ENCODE peak calls at places on chromosomes 6 and 20, in six cellular contexts. L is IMR-90, Q is neuronal stem cell, P is H9, E is mesendoderm, S is H1. O is an unnamed sample.

GRCh38 chr6:87396595-87397392 is 11.0 kb upstream of the CFAP206 start:
- DNase-seq in P (no peak), L (no peak), E (no peak), S (no peak), Q (no peak), O (no peak)

GRCh38 chr6:134516582-134516981 is 198.7 kb upstream of the SGK1 start:
- DNase-seq in P (no peak), Q (no peak), E (no peak), L (no peak), S (no peak), O (no peak)

GRCh38 chr6:130945401-130945919 is 117.6 kb downstream of the EPB41L2 start:
- DNase-seq in E (peak), Q (no peak), P (no peak), S (no peak), L (peak), O (no peak)

GRCh38 chr6:14499804-14500203 is 382.2 kb downstream of the CD83 start:
- DNase-seq in P (no peak), E (peak), L (peak), Q (no peak), S (no peak), O (peak)

GRCh38 chr20:25081065-25081729 is 744 bp downstream of the VSX1 start:
- DNase-seq in E (peak), L (no peak), P (peak), S (no peak), Q (peak), O (peak)

GRCh38 chr6:14881399-14881798 is 364.5 kb upstream of the JARID2 start:
- DNase-seq in L (peak), P (no peak), S (no peak), Q (no peak), E (no peak), O (peak)

GRCh38 chr6:125346143-125346925 is 44.6 kb upstream of the HDDC2 start:
- DNase-seq in E (no peak), Q (no peak), P (no peak), S (no peak), L (no peak), O (no peak)

GRCh38 chr20:21741266-21741665 is 35.8 kb downstream of the PAX1 start:
- DNase-seq in P (no peak), L (no peak), S (no peak), Q (no peak), E (no peak), O (no peak)

GRCh38 chr6:160360955-160361354 is 12.8 kb downstream of the SLC22A3 start:
- DNase-seq in P (no peak), S (no peak), L (no peak), E (no peak), Q (no peak), O (no peak)

GRCh38 chr6:122264557-122264956 is 134.9 kb upstream of the HSF2 start:
- DNase-seq in S (no peak), P (no peak), E (peak), Q (no peak), L (no peak), O (no peak)

GRCh38 chr6:157393667-157394329 is 12.8 kb downstream of the ZDHHC14 start:
- DNase-seq in S (no peak), L (no peak), P (no peak), Q (no peak), E (no peak), O (no peak)

GRCh38 chr20:41150664-41151063 is 13.3 kb downstream of the PLCG1 start:
- DNase-seq in Q (no peak), S (no peak), L (peak), E (peak), P (no peak), O (no peak)

GRCh38 chr6:31541059-31541657 is 645 bp downstream of the DDX39B start:
- DNase-seq in L (peak), E (peak), P (no peak), Q (peak), S (no peak), O (peak)

GRCh38 chr20:45993197-45993951 is 15.3 kb upstream of the MMP9 start:
- DNase-seq in L (peak), S (no peak), E (peak), P (no peak), Q (no peak), O (peak)

DNA sequence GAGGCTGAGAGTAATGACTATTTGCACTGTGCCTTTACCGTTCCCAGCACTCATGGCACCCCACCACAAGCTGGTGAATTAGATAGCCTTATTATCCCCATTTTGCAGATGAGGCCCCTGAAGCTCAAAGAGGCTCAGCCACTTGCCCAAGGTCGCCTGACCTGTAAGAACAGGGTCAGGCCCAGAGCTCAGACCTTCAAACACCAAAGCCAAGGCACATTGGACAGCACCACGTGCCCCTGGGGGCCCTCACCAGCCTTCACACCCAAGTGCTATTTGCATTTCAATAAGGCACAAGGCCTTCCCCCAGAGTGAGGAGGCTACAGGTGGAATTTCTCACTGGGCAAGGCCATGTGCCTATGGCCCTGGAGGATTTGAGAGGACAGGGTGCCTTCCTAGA is 14.2 kb upstream of the C6orf132 start:
- DNase-seq in Q (no peak), E (no peak), L (no peak), P (no peak), S (no peak), O (no peak)
- H2BK15ac ChIP-seq in Q (peak), E (no peak), L (no peak), P (no peak), S (peak), O (no peak)

DNA sequence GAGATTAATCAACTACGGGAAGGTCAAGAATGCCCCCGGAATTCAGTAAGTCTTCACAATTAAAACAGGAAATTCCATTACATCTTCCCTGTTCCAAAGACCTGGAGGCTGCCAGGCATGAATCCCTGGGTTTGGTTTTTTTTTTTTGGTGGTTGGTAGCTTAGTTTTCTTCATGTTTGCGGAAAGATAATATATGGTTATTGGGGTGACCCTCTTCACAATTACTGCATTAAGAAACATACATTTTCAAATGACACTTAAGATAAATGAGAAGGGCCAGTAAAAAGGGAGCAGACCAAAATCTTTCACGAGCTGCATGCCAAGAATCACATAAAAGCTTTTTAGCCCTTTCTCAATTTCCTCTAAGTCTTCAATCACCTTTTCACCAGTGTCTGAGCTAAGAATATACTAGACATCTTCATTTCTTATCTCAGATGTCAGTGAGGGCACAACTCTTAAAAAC is 64.0 kb downstream of the KIF13A start:
- DNase-seq in L (no peak), E (no peak), Q (no peak), S (no peak), P (no peak), O (no peak)
- H2BK15ac ChIP-seq in L (peak), E (no peak), Q (no peak), S (no peak), P (no peak), O (no peak)

DNA sequence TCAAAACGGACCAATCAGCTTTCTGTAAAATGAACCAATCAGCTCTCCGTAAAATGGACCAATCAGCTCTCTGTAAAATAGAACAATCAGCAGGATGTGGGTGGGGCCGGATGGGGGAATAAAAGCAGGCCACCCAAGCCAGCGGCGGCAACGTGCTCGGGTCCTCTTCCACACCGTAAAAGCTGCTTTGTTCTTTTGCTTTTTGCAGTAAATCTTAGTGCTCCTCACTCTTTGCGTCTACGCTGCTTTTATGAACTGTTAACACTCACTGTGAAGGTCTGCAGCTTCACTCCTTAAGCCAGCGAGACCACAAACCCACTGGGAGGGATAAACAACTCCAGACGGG is 29.2 kb downstream of the HLA-E start:
- DNase-seq in E (no peak), L (no peak), Q (no peak), P (no peak), S (no peak), O (no peak)
- H2BK15ac ChIP-seq in E (no peak), L (no peak), Q (no peak), P (no peak), S (no peak), O (no peak)

DNA sequence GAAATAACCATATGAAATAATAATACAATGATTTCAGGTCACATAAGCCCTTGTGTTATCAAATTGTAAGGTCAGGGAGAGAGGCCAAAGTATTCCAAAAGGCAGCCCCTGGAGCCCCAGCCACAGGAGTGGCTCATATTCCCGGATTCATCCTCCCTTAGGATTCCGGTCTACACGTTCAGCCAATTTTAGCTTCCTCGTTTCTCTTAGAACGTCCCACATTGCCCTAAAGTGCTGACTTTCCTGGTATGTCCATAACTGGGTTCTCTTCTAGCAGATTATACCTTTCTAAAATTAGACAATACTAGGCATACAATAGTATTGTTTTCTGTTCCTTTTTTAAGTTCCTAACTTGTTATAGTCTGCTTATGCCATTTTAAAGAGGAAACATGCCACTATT is 192.7 kb upstream of the NOX3 start:
- DNase-seq in L (no peak), Q (no peak), P (no peak), E (no peak), S (no peak), O (no peak)
- H2BK15ac ChIP-seq in L (no peak), Q (no peak), P (no peak), E (no peak), S (no peak), O (no peak)

GRCh38 chr20:33240923-33241322 is 5.1 kb downstream of the BPIFA1 start:
- DNase-seq in E (no peak), Q (no peak), S (no peak), P (no peak), L (no peak), O (no peak)
- H2BK15ac ChIP-seq in E (no peak), Q (no peak), S (no peak), P (no peak), L (no peak), O (no peak)

GRCh38 chr6:67431076-67431475 is 1204.0 kb upstream of the ADGRB3 start:
- DNase-seq in P (no peak), Q (no peak), L (no peak), S (no peak), E (no peak), O (peak)
- H2BK15ac ChIP-seq in P (no peak), Q (no peak), L (no peak), S (no peak), E (no peak), O (no peak)

DNA sequence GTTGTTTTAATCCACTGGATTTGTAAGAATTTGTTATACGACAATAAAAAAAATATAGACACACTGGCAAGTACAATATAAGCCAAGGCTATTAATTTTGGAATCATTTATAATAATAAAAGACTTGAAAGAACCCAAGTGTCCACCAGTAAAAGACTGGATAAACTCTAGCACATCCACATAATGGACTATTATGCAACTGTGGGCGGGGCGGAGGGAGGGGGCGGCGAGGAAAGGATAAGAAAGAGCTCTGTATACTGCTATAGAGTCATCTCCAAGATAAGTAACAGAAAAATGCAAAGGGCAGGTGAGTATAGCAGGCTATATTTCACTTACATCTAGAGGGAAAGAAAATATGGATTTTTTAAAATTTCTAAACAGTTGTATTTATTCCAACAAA is 123.3 kb downstream of the TBC1D32 start:
- DNase-seq in Q (no peak), L (no peak), E (no peak), P (no peak), S (no peak), O (no peak)
- H2BK15ac ChIP-seq in Q (no peak), L (no peak), E (no peak), P (no peak), S (no peak), O (no peak)